ENCODE peak calls at places on chromosomes 1 and 21, in four cellular contexts. One of them, this sample, is unnamed.

GRCh38 chr1:93816970-93817738 is 61.9 kb downstream of the DNTTIP2 start:
- DNase-seq in HepG2: peak
- DNase-seq in SK-N-SH: peak
- DNase-seq in HCT116: no peak
- DNase-seq in this sample: no peak

GRCh38 chr1:40379785-40380452 is 6.4 kb downstream of the SMAP2 start:
- DNase-seq in HepG2: no peak
- DNase-seq in SK-N-SH: no peak
- DNase-seq in HCT116: no peak
- DNase-seq in this sample: no peak

GRCh38 chr1:94646151-94646643 is 104.6 kb upstream of the F3 start:
- DNase-seq in HepG2: no peak
- DNase-seq in SK-N-SH: no peak
- DNase-seq in HCT116: no peak
- DNase-seq in this sample: no peak

GRCh38 chr1:53259932-53260331 is 21.6 kb upstream of the MAGOH start:
- DNase-seq in HepG2: no peak
- DNase-seq in SK-N-SH: no peak
- DNase-seq in HCT116: no peak
- DNase-seq in this sample: no peak

GRCh38 chr1:19356266-19356665 is 44.1 kb downstream of the SLC66A1 start:
- DNase-seq in HepG2: no peak
- DNase-seq in SK-N-SH: no peak
- DNase-seq in HCT116: no peak
- DNase-seq in this sample: no peak

GRCh38 chr1:232880354-232880753 is 70.1 kb upstream of the NTPCR start:
- DNase-seq in HepG2: peak
- DNase-seq in SK-N-SH: peak
- DNase-seq in HCT116: peak
- DNase-seq in this sample: peak

GRCh38 chr1:28249013-28249870 is 10.1 kb upstream of the SESN2 start:
- DNase-seq in HepG2: no peak
- DNase-seq in SK-N-SH: peak
- DNase-seq in HCT116: peak
- DNase-seq in this sample: no peak

GRCh38 chr1:246142320-246142893 is 364.7 kb downstream of the SMYD3 start:
- DNase-seq in HepG2: no peak
- DNase-seq in SK-N-SH: no peak
- DNase-seq in HCT116: peak
- DNase-seq in this sample: no peak

GRCh38 chr1:40630488-40631223 is 34.8 kb downstream of the RIMS3 start:
- DNase-seq in HepG2: peak
- DNase-seq in SK-N-SH: peak
- DNase-seq in HCT116: peak
- DNase-seq in this sample: peak

GRCh38 chr21:42030311-42030710 is 20.2 kb upstream of the ZBTB21 start:
- DNase-seq in HepG2: no peak
- DNase-seq in SK-N-SH: no peak
- DNase-seq in HCT116: no peak
- DNase-seq in this sample: no peak

GRCh38 chr1:157153743-157154142 is 15.5 kb upstream of the ETV3 start:
- DNase-seq in HepG2: no peak
- DNase-seq in SK-N-SH: no peak
- DNase-seq in HCT116: no peak
- DNase-seq in this sample: no peak

GRCh38 chr1:156727914-156728598 is at the start of gene METTL25B:
- DNase-seq in HepG2: peak
- DNase-seq in SK-N-SH: peak
- DNase-seq in HCT116: no peak
- DNase-seq in this sample: no peak

GRCh38 chr1:156860639-156861423 is at the start of gene NTRK1:
- DNase-seq in HepG2: no peak
- DNase-seq in SK-N-SH: peak
- DNase-seq in HCT116: no peak
- DNase-seq in this sample: no peak

GRCh38 chr1:68291763-68292384 is 59.6 kb upstream of the WLS start:
- DNase-seq in HepG2: no peak
- DNase-seq in SK-N-SH: no peak
- DNase-seq in HCT116: no peak
- DNase-seq in this sample: peak

GRCh38 chr21:44697811-44698734 is 1.1 kb downstream of the KRTAP10-12 start:
- DNase-seq in HepG2: peak
- DNase-seq in SK-N-SH: peak
- DNase-seq in HCT116: no peak
- DNase-seq in this sample: no peak

GRCh38 chr1:113392541-113392940 is 2.2 kb downstream of the MAGI3 start:
- DNase-seq in HepG2: no peak
- DNase-seq in SK-N-SH: no peak
- DNase-seq in HCT116: no peak
- DNase-seq in this sample: no peak

GRCh38 chr1:223161321-223161720 is 18.3 kb upstream of the TLR5 start:
- DNase-seq in HepG2: no peak
- DNase-seq in SK-N-SH: no peak
- DNase-seq in HCT116: no peak
- DNase-seq in this sample: no peak

GRCh38 chr1:208652300-208653160 is 408.3 kb upstream of the PLXNA2 start:
- DNase-seq in HepG2: peak
- DNase-seq in SK-N-SH: peak
- DNase-seq in HCT116: peak
- DNase-seq in this sample: peak

GRCh38 chr1:236605030-236605806 is 902 bp upstream of the HEATR1 start:
- DNase-seq in HepG2: no peak
- DNase-seq in SK-N-SH: no peak
- DNase-seq in HCT116: no peak
- DNase-seq in this sample: no peak

GRCh38 chr1:174258148-174258550 is 98.8 kb downstream of the RABGAP1L start:
- DNase-seq in HepG2: peak
- DNase-seq in SK-N-SH: peak
- DNase-seq in HCT116: peak
- DNase-seq in this sample: peak

GRCh38 chr1:94522304-94522703 is 19.3 kb downstream of the F3 start:
- DNase-seq in HepG2: no peak
- DNase-seq in SK-N-SH: no peak
- DNase-seq in HCT116: peak
- DNase-seq in this sample: peak

GRCh38 chr21:45837936-45838335 is 143.6 kb upstream of the COL6A1 start:
- DNase-seq in HepG2: no peak
- DNase-seq in SK-N-SH: no peak
- DNase-seq in HCT116: no peak
- DNase-seq in this sample: no peak

GRCh38 chr1:39787468-39787867 is 1.2 kb downstream of the BMP8B start:
- DNase-seq in HepG2: no peak
- DNase-seq in SK-N-SH: no peak
- DNase-seq in HCT116: no peak
- DNase-seq in this sample: no peak

GRCh38 chr21:26501622-26502021 is 71.5 kb downstream of the CYYR1 start:
- DNase-seq in HepG2: no peak
- DNase-seq in SK-N-SH: no peak
- DNase-seq in HCT116: no peak
- DNase-seq in this sample: no peak

GRCh38 chr21:42200906-42201614 is 17.9 kb upstream of the ABCG1 start:
- DNase-seq in HepG2: no peak
- DNase-seq in SK-N-SH: no peak
- DNase-seq in HCT116: no peak
- DNase-seq in this sample: no peak

GRCh38 chr21:31813873-31814272 is 58.9 kb upstream of the HUNK start:
- DNase-seq in HepG2: no peak
- DNase-seq in SK-N-SH: no peak
- DNase-seq in HCT116: no peak
- DNase-seq in this sample: no peak

GRCh38 chr1:177334856-177335255 is 164.1 kb downstream of the BRINP2 start:
- DNase-seq in HepG2: no peak
- DNase-seq in SK-N-SH: no peak
- DNase-seq in HCT116: no peak
- DNase-seq in this sample: no peak

GRCh38 chr1:109239580-109240068 is 9.7 kb upstream of the CELSR2 start:
- DNase-seq in HepG2: peak
- DNase-seq in SK-N-SH: peak
- DNase-seq in HCT116: no peak
- DNase-seq in this sample: peak

GRCh38 chr1:101741910-101742309 is 254.8 kb downstream of the OLFM3 start:
- DNase-seq in HepG2: no peak
- DNase-seq in SK-N-SH: no peak
- DNase-seq in HCT116: no peak
- DNase-seq in this sample: no peak

GRCh38 chr1:237759371-237759770 is 131.4 kb downstream of the ZP4 start:
- DNase-seq in HepG2: no peak
- DNase-seq in SK-N-SH: no peak
- DNase-seq in HCT116: no peak
- DNase-seq in this sample: no peak

GRCh38 chr1:232212248-232212647 is 417.7 kb downstream of the SIPA1L2 start:
- DNase-seq in HepG2: no peak
- DNase-seq in SK-N-SH: no peak
- DNase-seq in HCT116: no peak
- DNase-seq in this sample: no peak

GRCh38 chr1:109931189-109931672 is 20.6 kb downstream of the CSF1 start:
- DNase-seq in HepG2: peak
- DNase-seq in SK-N-SH: peak
- DNase-seq in HCT116: peak
- DNase-seq in this sample: peak

GRCh38 chr1:213659580-213660547 is 327.9 kb upstream of the PROX1 start:
- DNase-seq in HepG2: no peak
- DNase-seq in SK-N-SH: no peak
- DNase-seq in HCT116: no peak
- DNase-seq in this sample: no peak

GRCh38 chr21:44450402-44450801 is 4.9 kb upstream of the LRRC3 start:
- DNase-seq in HepG2: no peak
- DNase-seq in SK-N-SH: no peak
- DNase-seq in HCT116: no peak
- DNase-seq in this sample: no peak

GRCh38 chr1:48725331-48725730 is 51.4 kb downstream of the BEND5 start:
- DNase-seq in HepG2: no peak
- DNase-seq in SK-N-SH: no peak
- DNase-seq in HCT116: no peak
- DNase-seq in this sample: no peak

GRCh38 chr21:34881421-34881820 is 167.7 kb downstream of the RUNX1 start:
- DNase-seq in HepG2: no peak
- DNase-seq in SK-N-SH: no peak
- DNase-seq in HCT116: no peak
- DNase-seq in this sample: no peak

GRCh38 chr1:9207086-9207485 is 27.5 kb upstream of the H6PD start:
- DNase-seq in HepG2: no peak
- DNase-seq in SK-N-SH: no peak
- DNase-seq in HCT116: no peak
- DNase-seq in this sample: no peak

DNA sequence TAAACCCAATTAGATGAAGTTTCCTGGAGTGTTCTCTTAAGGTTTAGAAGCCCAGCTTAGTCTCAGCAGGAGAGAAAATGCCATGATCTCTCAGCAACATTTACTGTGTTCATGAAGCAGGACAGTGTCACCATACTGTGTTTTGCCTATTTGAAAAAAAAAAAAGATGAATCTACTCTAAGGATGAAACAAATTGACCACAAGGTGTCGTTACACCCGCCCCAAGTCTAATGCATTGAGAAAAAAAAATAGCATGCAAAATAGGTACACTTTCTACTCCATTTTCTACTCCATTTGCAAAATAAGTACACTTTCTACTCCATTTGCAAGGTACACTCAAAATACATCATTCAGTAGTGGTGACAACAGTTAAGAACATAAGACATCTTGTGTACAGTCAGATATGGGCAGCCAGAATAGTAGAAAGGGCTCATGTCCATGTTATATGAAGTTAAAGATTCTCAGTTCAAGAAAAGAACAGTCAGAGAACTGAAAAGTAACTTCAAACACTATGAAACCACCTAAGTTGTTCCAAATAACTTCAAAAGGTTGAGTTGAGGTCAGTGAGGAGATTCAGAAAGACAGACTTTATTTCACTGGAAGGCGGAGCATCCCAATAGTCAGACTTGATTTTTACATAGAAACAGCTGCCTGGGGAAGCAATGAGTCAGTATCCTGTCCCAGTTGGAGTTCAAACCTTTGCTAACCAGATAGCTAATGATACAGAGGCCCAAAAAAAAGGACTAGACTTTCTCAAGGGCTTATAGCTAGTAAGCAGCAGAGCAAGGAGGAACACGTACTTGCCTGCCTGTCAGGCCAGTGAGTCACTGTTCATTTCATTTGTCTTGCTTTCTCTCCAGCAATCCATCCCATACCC is 13.3 kb downstream of the PLPPR5 start:
- DNase-seq in HepG2: peak
- DNase-seq in SK-N-SH: no peak
- DNase-seq in HCT116: peak
- DNase-seq in this sample: no peak
- TF ChIP-seq YY1 in HepG2: no peak
- TF ChIP-seq YY1 in SK-N-SH: no peak
- TF ChIP-seq YY1 in HCT116: no peak
- TF ChIP-seq YY1 in this sample: no peak

GRCh38 chr1:20871419-20871818 is 84.3 kb upstream of the HP1BP3 start:
- DNase-seq in HepG2: no peak
- DNase-seq in SK-N-SH: no peak
- DNase-seq in HCT116: no peak
- DNase-seq in this sample: no peak
- TF ChIP-seq YY1 in HepG2: no peak
- TF ChIP-seq YY1 in SK-N-SH: no peak
- TF ChIP-seq YY1 in HCT116: no peak
- TF ChIP-seq YY1 in this sample: no peak

DNA sequence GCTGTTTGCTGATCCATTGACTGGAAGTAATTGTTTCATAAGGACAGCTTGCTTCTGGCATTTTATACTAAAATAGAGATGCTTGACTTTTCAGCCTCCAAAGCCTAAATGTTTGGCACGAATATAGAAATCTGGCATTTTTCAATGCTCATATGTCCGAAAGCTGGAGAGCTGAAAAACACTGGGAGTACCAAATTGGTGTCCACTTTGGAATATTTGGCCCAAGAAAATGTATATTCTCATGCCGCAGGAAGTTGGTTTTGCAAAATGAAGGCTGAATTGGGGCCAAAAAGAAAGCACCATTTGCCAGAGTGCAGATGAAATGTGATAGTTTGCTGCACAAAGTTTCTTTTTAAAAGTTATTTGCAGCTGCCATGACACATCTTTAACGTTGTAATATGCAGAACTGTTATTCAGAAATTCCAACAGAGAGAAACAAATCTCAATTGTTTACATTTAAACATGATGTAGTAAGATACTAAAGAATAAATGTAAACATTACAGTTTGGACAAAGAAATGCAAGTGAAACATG is 124.2 kb upstream of the LYPLAL1 start:
- DNase-seq in HepG2: no peak
- DNase-seq in SK-N-SH: no peak
- DNase-seq in HCT116: no peak
- DNase-seq in this sample: no peak
- TF ChIP-seq YY1 in HepG2: no peak
- TF ChIP-seq YY1 in SK-N-SH: no peak
- TF ChIP-seq YY1 in HCT116: no peak
- TF ChIP-seq YY1 in this sample: no peak

DNA sequence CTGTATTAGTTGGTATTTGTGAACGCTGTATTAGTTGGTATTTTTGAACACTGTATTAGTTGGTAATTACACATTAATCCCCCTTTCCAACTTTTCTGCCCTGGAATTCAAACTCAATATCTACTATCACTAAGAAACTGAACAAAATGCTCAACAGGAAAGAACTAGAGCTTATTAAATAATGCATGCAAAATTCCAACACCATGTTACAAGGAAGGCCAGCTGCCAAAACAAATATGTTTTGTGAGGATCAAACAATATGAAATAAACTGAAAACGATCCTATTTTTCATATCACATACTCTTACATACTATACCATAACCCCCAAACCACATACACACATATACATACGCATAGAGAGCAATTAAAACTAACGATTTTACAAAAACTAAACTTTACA is 104.9 kb downstream of the CDC42BPA start:
- DNase-seq in HepG2: no peak
- DNase-seq in SK-N-SH: no peak
- DNase-seq in HCT116: no peak
- DNase-seq in this sample: no peak
- TF ChIP-seq YY1 in HepG2: no peak
- TF ChIP-seq YY1 in SK-N-SH: no peak
- TF ChIP-seq YY1 in HCT116: no peak
- TF ChIP-seq YY1 in this sample: no peak

This sample was measured in NT2/D1.